ENCODE peak calls at places on chromosomes 1 and 21, in four cellular contexts. One of them, this sample, is unnamed. For H3K9me3, H3K4me1 and H3K27me3, the result is how much of the 10 kb centered on the place peaks cover.

GRCh38 chr1:201676061-201676644 is 137.2 kb downstream of the NAV1 start:
- DNase-seq in RWPE2: no peak
- DNase-seq in psoas muscle: peak
- DNase-seq in sigmoid colon: peak
- DNase-seq in this sample: no peak

GRCh38 chr1:90721210-90722194 is 4.4 kb upstream of the BARHL2 start:
- DNase-seq in RWPE2: no peak
- DNase-seq in psoas muscle: no peak
- DNase-seq in sigmoid colon: no peak
- DNase-seq in this sample: no peak

GRCh38 chr1:17998889-17999288 is 108.7 kb upstream of the IGSF21 start:
- DNase-seq in RWPE2: no peak
- DNase-seq in psoas muscle: no peak
- DNase-seq in sigmoid colon: no peak
- DNase-seq in this sample: no peak

GRCh38 chr1:113219377-113219776 is 146.4 kb downstream of the LRIG2 start:
- DNase-seq in RWPE2: no peak
- DNase-seq in psoas muscle: no peak
- DNase-seq in sigmoid colon: no peak
- DNase-seq in this sample: no peak

GRCh38 chr1:164780111-164780510 is 221.1 kb downstream of the PBX1 start:
- DNase-seq in RWPE2: no peak
- DNase-seq in psoas muscle: no peak
- DNase-seq in sigmoid colon: no peak
- DNase-seq in this sample: no peak

GRCh38 chr1:192530254-192530653 is 45.3 kb upstream of the RGS1 start:
- DNase-seq in RWPE2: no peak
- DNase-seq in psoas muscle: no peak
- DNase-seq in sigmoid colon: no peak
- DNase-seq in this sample: no peak

GRCh38 chr1:46580140-46580903 is 23.7 kb downstream of the MKNK1 start:
- DNase-seq in RWPE2: no peak
- DNase-seq in psoas muscle: no peak
- DNase-seq in sigmoid colon: no peak
- DNase-seq in this sample: no peak

GRCh38 chr1:206684478-206685255 is at the start of gene MAPKAPK2:
- DNase-seq in RWPE2: no peak
- DNase-seq in psoas muscle: peak
- DNase-seq in sigmoid colon: peak
- DNase-seq in this sample: no peak

GRCh38 chr21:35658242-35658641 is 402.1 kb downstream of the SETD4 start:
- DNase-seq in RWPE2: no peak
- DNase-seq in psoas muscle: no peak
- DNase-seq in sigmoid colon: no peak
- DNase-seq in this sample: no peak

GRCh38 chr1:38120552-38121230 is 74.1 kb upstream of the POU3F1 start:
- DNase-seq in RWPE2: no peak
- DNase-seq in psoas muscle: no peak
- DNase-seq in sigmoid colon: no peak
- DNase-seq in this sample: no peak

GRCh38 chr1:231694465-231695077 is 68.0 kb downstream of the DISC1 start:
- DNase-seq in RWPE2: no peak
- DNase-seq in psoas muscle: no peak
- DNase-seq in sigmoid colon: no peak
- DNase-seq in this sample: no peak

GRCh38 chr21:42542596-42542995 is 28.9 kb downstream of the SLC37A1 start:
- DNase-seq in RWPE2: no peak
- DNase-seq in psoas muscle: no peak
- DNase-seq in sigmoid colon: peak
- DNase-seq in this sample: no peak

GRCh38 chr1:198465201-198466144 is 75.0 kb downstream of the ATP6V1G3 start:
- DNase-seq in RWPE2: no peak
- DNase-seq in psoas muscle: no peak
- DNase-seq in sigmoid colon: no peak
- DNase-seq in this sample: no peak

GRCh38 chr1:101653482-101653946 is 343.2 kb downstream of the OLFM3 start:
- DNase-seq in RWPE2: no peak
- DNase-seq in psoas muscle: no peak
- DNase-seq in sigmoid colon: no peak
- DNase-seq in this sample: no peak

GRCh38 chr21:37757631-37758376 is 158.5 kb downstream of the KCNJ6 start:
- DNase-seq in RWPE2: no peak
- DNase-seq in psoas muscle: no peak
- DNase-seq in sigmoid colon: no peak
- DNase-seq in this sample: no peak

GRCh38 chr21:38751379-38752050 is 54.2 kb upstream of the ETS2 start:
- DNase-seq in RWPE2: no peak
- DNase-seq in psoas muscle: peak
- DNase-seq in sigmoid colon: no peak
- DNase-seq in this sample: no peak

GRCh38 chr1:5451671-5452070 is 540.6 kb downstream of the NPHP4 start:
- DNase-seq in RWPE2: no peak
- DNase-seq in psoas muscle: no peak
- DNase-seq in sigmoid colon: no peak
- DNase-seq in this sample: no peak
- H3K9me3 ChIP-seq in RWPE2: under half
- H3K9me3 ChIP-seq in psoas muscle: under half
- H3K9me3 ChIP-seq in sigmoid colon: under half
- H3K9me3 ChIP-seq in this sample: under half

DNA sequence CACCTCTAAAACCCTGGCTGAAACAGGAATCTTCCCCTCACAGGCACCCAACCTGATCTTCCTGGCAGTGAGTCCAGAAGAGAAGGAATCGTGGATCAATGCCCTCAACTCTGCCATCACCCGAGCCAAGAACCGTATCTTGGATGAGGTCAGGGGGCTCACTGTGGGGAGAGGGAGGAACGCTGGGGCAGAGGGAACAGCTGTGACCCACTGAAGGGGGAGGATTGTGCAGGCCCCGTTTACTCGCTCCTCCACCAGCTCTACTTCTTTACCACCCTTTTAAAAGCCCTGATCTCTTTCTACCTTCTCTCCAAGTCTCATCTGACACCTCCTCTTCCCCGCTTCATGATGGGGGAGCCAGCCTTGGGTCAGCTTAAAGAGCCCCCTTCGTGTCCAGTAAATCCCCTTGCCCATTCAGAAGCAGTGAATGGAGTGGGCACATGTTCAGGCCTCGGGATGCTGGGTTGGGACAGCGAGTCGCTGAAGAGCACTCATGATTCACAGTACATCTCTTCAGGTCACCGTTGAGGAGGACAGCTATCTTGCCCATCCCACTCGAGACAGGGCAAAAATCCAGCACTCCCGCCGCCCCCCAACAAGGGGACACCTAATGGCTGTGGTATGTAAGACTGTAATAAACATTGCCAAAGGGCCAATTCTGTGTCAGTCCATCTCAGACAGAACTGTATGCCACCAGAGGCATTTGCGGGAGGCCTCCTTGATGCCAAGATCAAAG is 7.3 kb downstream of the PLEKHO1 start:
- DNase-seq in RWPE2: no peak
- DNase-seq in psoas muscle: no peak
- DNase-seq in sigmoid colon: no peak
- DNase-seq in this sample: no peak
- H3K4me1 ChIP-seq in RWPE2: under half
- H3K4me1 ChIP-seq in psoas muscle: under half
- H3K4me1 ChIP-seq in sigmoid colon: under half
- H3K4me1 ChIP-seq in this sample: under half

GRCh38 chr21:33152228-33153130 is 77.3 kb upstream of the IFNAR2 start:
- DNase-seq in RWPE2: no peak
- DNase-seq in psoas muscle: no peak
- DNase-seq in sigmoid colon: no peak
- DNase-seq in this sample: no peak
- H3K27me3 ChIP-seq in RWPE2: under half
- H3K27me3 ChIP-seq in psoas muscle: under half
- H3K27me3 ChIP-seq in sigmoid colon: under half
- H3K27me3 ChIP-seq in this sample: under half

DNA sequence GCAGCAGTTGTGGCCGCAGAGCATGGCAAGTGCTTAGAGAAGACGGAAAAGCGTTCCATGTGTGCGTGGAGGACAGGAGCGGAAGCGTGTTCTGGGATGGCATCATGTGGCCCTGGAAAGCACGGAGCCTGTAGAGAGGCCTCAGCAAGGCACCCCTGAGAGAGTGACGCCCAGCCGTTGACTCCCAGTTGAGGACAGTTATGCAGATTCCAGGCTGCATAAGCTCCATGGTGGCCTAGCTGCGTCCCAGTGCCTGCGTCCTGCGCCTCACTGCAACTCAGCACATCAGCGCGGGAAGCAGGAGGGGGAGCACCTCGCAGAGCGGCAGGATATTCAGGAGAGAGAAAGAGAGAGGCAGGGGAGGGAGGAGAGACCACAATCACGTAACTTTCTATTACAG is 49.0 kb upstream of the TTC34 start:
- DNase-seq in RWPE2: no peak
- DNase-seq in psoas muscle: no peak
- DNase-seq in sigmoid colon: no peak
- DNase-seq in this sample: no peak
- H3K9me3 ChIP-seq in RWPE2: under half
- H3K9me3 ChIP-seq in psoas muscle: under half
- H3K9me3 ChIP-seq in sigmoid colon: under half
- H3K9me3 ChIP-seq in this sample: under half

This sample was measured in keratinocyte.